ENCODE peak calls at places on chromosomes 11 and 22, in eight cellular contexts. H is body of pancreas, Q is GM12865, T is fibroblast of lung, P is astrocyte of the cerebellum, O is AG04449, G is WTC11, M is lower leg skin. L is an unnamed sample.

GRCh38 chr11:79648766-79649545 is 208.1 kb upstream of the TENM4 start:
- DNase-seq in M (no peak), O (no peak), H (no peak), T (no peak), Q (no peak), P (no peak), G (no peak), L (no peak)

GRCh38 chr11:132605794-132606570 is 926.3 kb downstream of the OPCML start:
- DNase-seq in P (no peak), T (no peak), H (no peak), Q (no peak), G (no peak), M (no peak), O (no peak), L (no peak)

GRCh38 chr22:46777609-46777970 is 15.1 kb downstream of the TBC1D22A start:
- DNase-seq in T (no peak), Q (peak), M (no peak), P (no peak), G (no peak), O (no peak), H (peak), L (no peak)

GRCh38 chr22:50585781-50586180 is 3.1 kb upstream of the CHKB start:
- DNase-seq in G (no peak), Q (no peak), T (no peak), O (no peak), H (no peak), P (no peak), M (no peak), L (no peak)

GRCh38 chr11:12717851-12718291 is 43.6 kb downstream of the TEAD1 start:
- DNase-seq in T (peak), Q (peak), M (no peak), P (no peak), G (no peak), O (no peak), H (no peak), L (no peak)

GRCh38 chr11:126332221-126332711 is 23.2 kb upstream of the ST3GAL4 start:
- DNase-seq in Q (no peak), H (no peak), M (peak), T (peak), O (peak), G (no peak), P (no peak), L (peak)

GRCh38 chr11:43644626-43645299 is 35.8 kb upstream of the HSD17B12 start:
- DNase-seq in M (no peak), H (peak), G (no peak), T (peak), P (no peak), Q (peak), O (no peak), L (peak)

GRCh38 chr11:65791719-65792213 is 4.9 kb downstream of the OVOL1 start:
- DNase-seq in G (no peak), Q (peak), T (peak), O (no peak), P (no peak), M (peak), H (no peak), L (no peak)

GRCh38 chr22:35230839-35231584 is 26.3 kb upstream of the HMGXB4 start:
- DNase-seq in T (no peak), O (no peak), H (no peak), G (no peak), Q (peak), P (no peak), M (no peak), L (no peak)

GRCh38 chr11:133403900-133404299 is 128.4 kb downstream of the OPCML start:
- DNase-seq in O (no peak), P (no peak), M (no peak), T (no peak), Q (peak), G (peak), H (no peak), L (no peak)

GRCh38 chr11:22163394-22163797 is 29.5 kb upstream of the ANO5 start:
- DNase-seq in P (no peak), O (no peak), M (peak), G (no peak), Q (peak), T (no peak), H (peak), L (no peak)

GRCh38 chr11:16767137-16767536 is 28.7 kb downstream of the C11orf58 start:
- DNase-seq in M (no peak), T (no peak), O (no peak), H (no peak), G (no peak), Q (no peak), P (no peak), L (no peak)

GRCh38 chr11:127037001-127037400 is 36.4 kb upstream of the KIRREL3 start:
- DNase-seq in P (no peak), O (no peak), H (no peak), G (no peak), M (no peak), T (no peak), Q (no peak), L (no peak)

GRCh38 chr11:70643642-70644041 is 245.3 kb downstream of the CTTN start:
- DNase-seq in G (no peak), H (no peak), T (no peak), M (no peak), Q (peak), O (no peak), P (no peak), L (no peak)

GRCh38 chr11:133271206-133271605 is 261.1 kb downstream of the OPCML start:
- DNase-seq in T (no peak), Q (no peak), O (no peak), M (no peak), G (no peak), H (no peak), P (no peak), L (no peak)

GRCh38 chr22:28441720-28442263 is 237.8 kb downstream of the TTC28 start:
- DNase-seq in T (peak), H (peak), Q (no peak), G (no peak), O (no peak), P (no peak), M (no peak), L (no peak)

GRCh38 chr22:45807156-45807915 is 135.7 kb downstream of the ATXN10 start:
- DNase-seq in P (no peak), G (no peak), H (no peak), O (no peak), M (no peak), Q (no peak), T (peak), L (no peak)

GRCh38 chr22:37544955-37545702 is 15.2 kb upstream of the CDC42EP1 start:
- DNase-seq in T (peak), Q (peak), G (peak), H (peak), P (no peak), M (no peak), O (no peak), L (peak)
- TF ChIP-seq CTCF in T (peak), Q (peak), G (peak), H (peak), P (peak), M (no peak), O (peak), L (peak)

DNA sequence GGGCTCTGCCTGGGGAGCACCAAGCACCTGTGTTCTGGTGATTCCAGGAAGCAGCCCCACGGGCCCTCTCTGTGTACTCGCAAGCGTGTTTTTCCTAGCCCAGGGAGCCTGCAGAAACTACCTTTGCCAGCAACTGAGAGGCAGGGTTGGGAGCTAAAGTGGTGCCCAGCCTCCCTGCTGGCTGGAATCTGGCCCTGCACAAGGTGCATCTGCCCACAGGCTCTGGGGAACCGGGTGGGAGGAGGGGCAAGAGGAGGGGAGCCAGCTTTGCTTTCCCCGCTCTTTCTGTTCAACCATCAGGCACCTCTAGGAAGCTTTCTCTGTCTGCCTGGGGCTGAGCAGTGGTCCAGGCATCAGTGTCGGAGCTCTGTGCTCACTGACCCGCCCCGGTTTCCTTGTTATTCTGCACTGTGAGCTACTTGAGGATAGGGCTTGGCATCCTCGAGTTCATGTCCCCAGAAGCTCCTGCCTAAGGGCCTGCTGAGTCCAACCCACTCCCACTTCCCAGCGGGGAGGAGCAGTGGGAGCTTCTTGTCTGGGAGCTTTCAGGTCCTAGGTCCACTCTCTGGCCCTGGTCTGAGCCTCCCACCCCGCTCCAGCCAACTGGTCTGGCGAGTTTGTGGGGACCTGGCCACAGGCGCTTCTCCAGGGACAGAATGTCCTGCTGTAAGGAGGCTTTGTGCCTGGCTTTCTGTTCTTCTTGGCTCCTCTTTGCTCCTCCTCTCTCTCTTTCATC is 14.9 kb downstream of the DAGLA start:
- DNase-seq in T (no peak), O (no peak), G (no peak), M (peak), Q (no peak), P (no peak), H (peak), L (no peak)
- TF ChIP-seq CTCF in T (no peak), O (peak), G (no peak), M (no peak), Q (no peak), P (no peak), H (peak), L (no peak)

GRCh38 chr11:118870396-118871343 is 13.0 kb upstream of the CXCR5 start:
- DNase-seq in M (no peak), T (peak), H (no peak), P (no peak), Q (peak), O (no peak), G (peak), L (peak)
- TF ChIP-seq CTCF in M (no peak), T (peak), H (no peak), P (peak), Q (no peak), O (peak), G (no peak), L (peak)

DNA sequence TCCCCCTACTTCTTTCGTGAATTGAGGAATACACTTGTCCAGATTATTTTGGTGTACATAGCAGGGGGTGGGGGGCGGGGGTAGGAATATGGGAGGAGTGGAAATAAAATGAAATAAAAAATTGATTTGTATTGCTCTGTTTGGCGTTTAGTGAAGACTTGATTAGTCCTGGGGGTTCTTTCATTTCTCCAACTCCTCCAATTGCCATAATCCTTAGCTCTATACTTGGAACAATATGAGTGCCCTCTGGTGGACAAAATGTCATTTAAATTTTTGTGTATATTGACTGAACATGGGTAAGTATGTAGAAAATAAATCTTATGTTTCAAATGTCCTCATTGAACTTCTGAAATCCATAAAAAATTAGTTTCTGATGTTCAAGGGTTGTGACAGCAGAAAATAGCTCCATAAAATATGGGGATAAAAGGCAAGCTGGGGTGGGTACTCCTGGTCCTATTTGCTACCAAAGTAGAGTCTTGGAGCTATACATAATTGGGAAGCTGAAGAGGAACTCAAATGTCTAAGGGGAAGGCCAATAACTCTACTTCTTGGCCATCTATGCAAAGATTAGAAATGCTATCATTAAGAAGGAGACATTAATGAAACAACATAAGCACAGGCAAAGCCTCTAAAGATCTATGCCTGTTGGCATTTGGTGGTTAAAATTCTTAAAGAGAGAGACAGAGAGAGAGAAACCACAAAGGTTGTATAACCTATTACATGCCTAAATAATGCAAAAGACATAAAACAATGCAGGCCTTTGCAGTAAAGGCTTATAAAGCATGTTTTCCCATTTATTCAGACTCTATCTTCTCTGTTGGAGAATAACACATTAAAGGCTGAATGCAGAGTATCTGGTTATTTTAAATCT is 421.6 kb downstream of the METTL15 start:
- DNase-seq in M (no peak), T (peak), Q (peak), O (no peak), H (no peak), P (peak), G (no peak), L (peak)
- TF ChIP-seq CTCF in M (no peak), T (peak), Q (no peak), O (no peak), H (peak), P (peak), G (peak), L (peak)

GRCh38 chr11:2165571-2165970 is 4.6 kb upstream of the INS start:
- DNase-seq in O (no peak), P (no peak), G (no peak), Q (no peak), M (no peak), T (no peak), H (no peak), L (no peak)

GRCh38 chr11:2164861-2165555 is 4.0 kb upstream of the INS start:
- DNase-seq in O (no peak), M (no peak), G (no peak), P (no peak), T (no peak), H (no peak), Q (no peak), L (no peak)

GRCh38 chr11:2167141-2168045 is 4.2 kb downstream of the TH start:
- DNase-seq in H (no peak), Q (no peak), M (no peak), P (no peak), O (no peak), T (no peak), G (no peak), L (no peak)

GRCh38 chr11:2168286-2169000 is 3.2 kb downstream of the TH start:
- DNase-seq in P (no peak), M (no peak), O (no peak), G (no peak), H (no peak), Q (no peak), T (no peak), L (no peak)

DNA sequence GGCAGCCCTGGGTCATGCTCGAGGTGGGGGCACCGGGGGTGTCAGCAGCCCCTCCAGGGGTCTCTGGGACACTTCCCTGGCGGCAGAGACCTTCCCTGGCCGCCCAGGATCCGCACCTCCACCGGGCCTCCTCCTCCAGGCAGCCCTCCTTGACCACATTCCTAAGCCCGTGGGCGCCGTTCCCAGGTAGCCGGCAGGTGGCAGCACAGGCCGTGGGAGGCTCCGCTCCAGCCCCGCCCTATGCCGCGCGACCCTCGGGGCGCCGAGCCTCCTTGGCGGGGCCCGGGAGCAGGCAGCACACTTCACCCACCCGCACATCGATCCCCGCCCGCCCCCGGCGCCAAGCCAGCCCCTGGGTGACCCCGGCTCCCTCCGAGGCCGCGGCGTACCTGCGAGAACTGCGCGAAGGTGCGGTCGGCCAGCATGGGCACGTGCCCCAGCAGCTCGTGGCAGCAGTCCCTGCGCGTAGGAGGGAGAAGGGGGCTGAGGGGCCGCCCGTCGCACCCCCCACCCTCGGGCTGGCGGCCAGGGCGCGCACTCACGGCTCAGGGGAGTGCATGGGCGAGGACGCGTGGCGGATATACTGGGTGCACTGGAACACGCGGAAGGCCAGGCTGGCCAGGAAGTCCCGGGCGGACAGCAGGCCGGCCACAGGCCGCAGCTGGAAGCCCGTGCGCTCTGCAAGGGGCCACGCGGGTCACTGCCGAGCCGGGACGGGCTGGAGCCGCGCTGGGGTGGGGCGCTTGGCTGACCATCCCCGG is 5.3 kb upstream of the INS start:
- DNase-seq in O (no peak), G (peak), M (no peak), Q (peak), H (no peak), P (no peak), T (peak), L (no peak)
- TF ChIP-seq CTCF in O (peak), G (no peak), M (no peak), Q (peak), H (peak), P (peak), T (peak), L (peak)

DNA sequence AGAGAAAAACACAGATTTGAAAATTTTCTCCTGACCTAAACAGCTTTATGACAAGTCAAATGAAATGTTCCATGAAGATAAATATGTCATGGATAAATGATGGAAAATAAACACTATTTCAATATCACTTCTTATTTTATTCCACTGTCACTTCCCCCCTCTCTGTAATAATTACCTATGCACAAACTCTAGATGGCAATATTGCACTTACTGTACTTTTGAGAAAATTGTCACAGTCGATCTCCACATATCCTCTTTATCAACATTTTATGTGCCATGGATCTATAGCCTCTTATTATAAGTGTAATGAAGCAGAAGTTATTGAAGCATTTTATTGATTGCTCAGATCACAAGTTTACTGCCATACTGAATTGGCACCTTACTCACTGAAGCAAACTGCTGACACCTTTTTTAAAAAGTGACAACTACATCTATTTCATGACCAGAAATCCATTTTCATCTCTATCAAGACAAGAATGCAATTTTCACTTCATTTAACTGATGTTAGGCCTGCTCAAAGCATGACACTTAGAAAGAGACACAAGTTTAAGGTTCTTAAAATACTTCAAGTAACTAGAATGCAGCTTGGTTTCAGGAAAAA is 133.4 kb downstream of the DCDC1 start:
- DNase-seq in Q (no peak), G (no peak), P (no peak), O (no peak), H (no peak), T (peak), M (no peak), L (peak)
- TF ChIP-seq CTCF in Q (peak), G (no peak), P (peak), O (peak), H (peak), T (no peak), M (no peak), L (peak)

GRCh38 chr22:19480173-19480568 is 451 bp downstream of the CDC45 start:
- DNase-seq in P (no peak), Q (no peak), O (no peak), T (no peak), H (no peak), M (no peak), G (no peak), L (no peak)
- TF ChIP-seq CTCF in P (no peak), Q (no peak), O (no peak), T (no peak), H (no peak), M (no peak), G (no peak), L (no peak)

L was measured in fibroblast of pulmonary artery.